ENCODE peak calls at places on chromosomes 12 and 14, in eight cellular contexts. T, E, F, X, M, J, P and N are unnamed samples.

GRCh38 chr14:61925732-61926445 is 163.7 kb downstream of the SNAPC1 start:
- DNase-seq in T (no peak), E (no peak), F (no peak), X (no peak), M (no peak), J (no peak), P (peak), N (no peak)

GRCh38 chr12:106919910-106920544 is 35.7 kb upstream of the TMEM263 start:
- DNase-seq in T (peak), E (no peak), F (no peak), X (peak), M (no peak), J (no peak), P (peak), N (no peak)

GRCh38 chr12:122097641-122098364 is 19.2 kb downstream of the MLXIP start:
- DNase-seq in T (peak), E (peak), F (peak), X (no peak), M (no peak), J (no peak), P (no peak), N (peak)

GRCh38 chr12:56450241-56450640 is 1.0 kb upstream of the TIMELESS start:
- DNase-seq in T (no peak), E (no peak), F (no peak), X (no peak), M (no peak), J (no peak), P (no peak), N (no peak)

GRCh38 chr14:83909507-83909906 is 1620.4 kb upstream of the FLRT2 start:
- DNase-seq in T (no peak), E (no peak), F (no peak), X (no peak), M (no peak), J (no peak), P (no peak), N (no peak)

GRCh38 chr14:36570065-36570464 is 12.3 kb downstream of the NKX2-8 start:
- DNase-seq in T (no peak), E (no peak), F (no peak), X (no peak), M (no peak), J (no peak), P (no peak), N (no peak)

GRCh38 chr12:115891551-115891950 is 385.9 kb downstream of the MED13L start:
- DNase-seq in T (no peak), E (no peak), F (no peak), X (no peak), M (no peak), J (no peak), P (no peak), N (no peak)

GRCh38 chr14:100789460-100790417 is 36.2 kb upstream of the MEG3 start:
- DNase-seq in T (no peak), E (no peak), F (no peak), X (no peak), M (peak), J (no peak), P (no peak), N (no peak)

GRCh38 chr12:31263661-31264060 is 62.3 kb downstream of the SINHCAF start:
- DNase-seq in T (no peak), E (no peak), F (no peak), X (no peak), M (no peak), J (no peak), P (no peak), N (no peak)

GRCh38 chr12:66768293-66768692 is 89.4 kb upstream of the GRIP1 start:
- DNase-seq in T (no peak), E (no peak), F (no peak), X (no peak), M (no peak), J (no peak), P (no peak), N (no peak)

GRCh38 chr14:88463318-88463717 is 77.9 kb downstream of the SPATA7 start:
- DNase-seq in T (peak), E (no peak), F (no peak), X (peak), M (no peak), J (no peak), P (no peak), N (no peak)

GRCh38 chr12:27506645-27507189 is 17.3 kb upstream of the PPFIBP1 start:
- DNase-seq in T (no peak), E (no peak), F (no peak), X (no peak), M (no peak), J (no peak), P (no peak), N (no peak)

GRCh38 chr12:2294651-2295475 is 242.1 kb downstream of the CACNA1C start:
- DNase-seq in T (peak), E (no peak), F (peak), X (no peak), M (peak), J (peak), P (peak), N (no peak)

GRCh38 chr14:103973354-103973753 is 31.0 kb upstream of the RD3L start:
- DNase-seq in T (peak), E (no peak), F (no peak), X (no peak), M (no peak), J (no peak), P (no peak), N (no peak)

GRCh38 chr12:5203274-5203673 is 159.6 kb downstream of the KCNA5 start:
- DNase-seq in T (no peak), E (no peak), F (no peak), X (no peak), M (no peak), J (no peak), P (no peak), N (no peak)

GRCh38 chr14:53047302-53047701 is 96.5 kb upstream of the FERMT2 start:
- DNase-seq in T (no peak), E (no peak), F (no peak), X (no peak), M (no peak), J (no peak), P (no peak), N (no peak)

GRCh38 chr12:115619061-115619460 is 658.4 kb downstream of the MED13L start:
- DNase-seq in T (no peak), E (no peak), F (no peak), X (no peak), M (no peak), J (no peak), P (no peak), N (no peak)

GRCh38 chr12:1797011-1797901 is 23.1 kb upstream of the LRTM2 start:
- DNase-seq in T (peak), E (peak), F (peak), X (peak), M (peak), J (no peak), P (peak), N (peak)

GRCh38 chr12:132244724-132245295 is 84.6 kb downstream of the GALNT9 start:
- DNase-seq in T (no peak), E (no peak), F (no peak), X (no peak), M (peak), J (no peak), P (no peak), N (no peak)

GRCh38 chr12:123531091-123531490 is 2.4 kb downstream of the RILPL1 start:
- DNase-seq in T (peak), E (peak), F (no peak), X (no peak), M (no peak), J (no peak), P (no peak), N (no peak)

GRCh38 chr14:105328678-105329390 is 14.3 kb downstream of the PACS2 start:
- DNase-seq in T (peak), E (no peak), F (no peak), X (no peak), M (no peak), J (no peak), P (no peak), N (no peak)

GRCh38 chr12:109130297-109130696 is 13.9 kb downstream of the ACACB start:
- DNase-seq in T (no peak), E (no peak), F (no peak), X (no peak), M (no peak), J (no peak), P (no peak), N (no peak)

GRCh38 chr12:89693639-89694202 is 14.9 kb downstream of the ATP2B1 start:
- DNase-seq in T (no peak), E (no peak), F (no peak), X (no peak), M (no peak), J (no peak), P (peak), N (no peak)

GRCh38 chr12:110741795-110742717 is 635 bp downstream of the PPP1CC start:
- DNase-seq in T (peak), E (no peak), F (no peak), X (peak), M (peak), J (peak), P (no peak), N (no peak)

GRCh38 chr14:90757452-90757851 is 58.8 kb downstream of the TTC7B start:
- DNase-seq in T (peak), E (no peak), F (no peak), X (no peak), M (no peak), J (no peak), P (no peak), N (no peak)
- H3K4me3 ChIP-seq in T (no peak), E (no peak), F (no peak), X (peak), M (no peak), J (no peak), P (no peak), N (no peak)

DNA sequence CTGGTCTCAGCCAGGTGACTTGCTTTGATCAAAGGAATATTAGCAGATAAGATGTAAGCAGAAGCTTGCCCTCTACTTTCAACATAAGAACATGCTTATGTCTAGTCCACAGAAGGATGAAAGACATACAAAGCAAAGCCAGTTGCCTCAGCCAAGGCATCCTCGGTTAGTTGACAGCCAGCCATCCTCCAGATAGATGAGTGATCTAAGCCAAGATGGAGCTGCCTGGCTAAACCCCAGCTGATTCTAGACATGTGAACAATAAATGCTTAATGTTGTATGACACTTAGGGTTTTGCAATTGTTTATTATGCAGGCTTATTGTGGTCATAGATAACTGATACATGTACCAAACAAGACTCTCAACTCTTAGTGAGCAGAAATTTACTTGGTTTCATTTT is 157.6 kb upstream of the TMTC2 start:
- DNase-seq in T (no peak), E (no peak), F (no peak), X (no peak), M (no peak), J (no peak), P (no peak), N (no peak)
- H3K4me3 ChIP-seq in T (no peak), E (no peak), F (no peak), X (no peak), M (no peak), J (no peak), P (no peak), N (no peak)

GRCh38 chr12:92393504-92393903 is 247.9 kb upstream of the BTG1 start:
- DNase-seq in T (no peak), E (no peak), F (no peak), X (no peak), M (no peak), J (no peak), P (no peak), N (no peak)
- H3K4me3 ChIP-seq in T (no peak), E (no peak), F (no peak), X (no peak), M (no peak), J (no peak), P (no peak), N (no peak)

GRCh38 chr14:29390046-29390841 is 537.4 kb downstream of the PRKD1 start:
- DNase-seq in T (no peak), E (no peak), F (no peak), X (no peak), M (no peak), J (no peak), P (no peak), N (no peak)
- H3K4me3 ChIP-seq in T (no peak), E (no peak), F (no peak), X (no peak), M (no peak), J (no peak), P (no peak), N (peak)

DNA sequence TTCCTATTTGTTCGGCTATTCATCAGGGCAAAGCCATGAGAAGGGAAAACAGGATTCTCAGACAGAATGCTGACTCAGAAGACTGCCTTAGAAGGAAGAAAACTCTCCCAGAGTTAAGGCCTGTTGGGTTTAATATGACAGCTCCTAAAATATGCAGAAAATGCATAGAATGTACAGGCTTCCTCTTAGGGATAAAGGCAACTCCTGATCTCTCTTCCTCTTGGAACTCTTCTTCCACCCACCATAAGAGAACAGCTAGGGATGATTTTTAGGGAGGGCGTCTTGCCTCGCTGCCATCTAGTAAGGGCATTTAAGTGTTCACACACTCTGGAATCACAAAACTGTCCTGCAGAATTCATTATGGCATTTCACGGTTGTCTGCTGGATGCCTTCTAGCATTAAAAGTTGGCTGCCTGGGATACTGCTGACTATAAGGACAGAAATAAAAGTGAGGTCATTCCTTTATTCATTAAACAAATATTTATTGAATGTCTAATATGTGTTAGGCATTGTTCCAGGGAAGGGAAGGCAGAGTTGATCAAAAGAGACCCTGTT is 73.7 kb downstream of the DCAF5 start:
- DNase-seq in T (no peak), E (no peak), F (no peak), X (no peak), M (no peak), J (no peak), P (peak), N (no peak)
- H3K4me3 ChIP-seq in T (no peak), E (no peak), F (no peak), X (no peak), M (no peak), J (no peak), P (no peak), N (no peak)

DNA sequence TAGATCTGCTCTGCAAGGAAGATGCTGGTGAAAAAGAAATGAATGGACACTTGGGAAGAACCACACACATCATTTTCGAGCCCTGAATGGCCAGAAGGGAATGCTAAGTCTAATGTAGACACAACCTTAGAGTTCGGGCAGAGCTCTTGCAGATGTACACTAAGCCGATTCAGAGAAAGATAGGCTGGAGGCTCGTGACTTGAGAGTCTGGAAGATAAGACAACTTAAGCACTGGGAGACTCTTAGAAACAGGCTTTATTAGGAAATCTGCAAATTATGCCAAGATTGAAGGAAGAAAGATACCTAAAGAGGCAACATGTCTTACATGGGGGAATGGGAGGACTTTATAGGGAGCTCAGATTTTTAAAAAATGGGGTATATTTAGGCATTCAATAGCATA is 13.5 kb downstream of the TBPL2 start:
- DNase-seq in T (no peak), E (no peak), F (no peak), X (no peak), M (no peak), J (no peak), P (no peak), N (no peak)
- H3K4me3 ChIP-seq in T (no peak), E (no peak), F (no peak), X (no peak), M (no peak), J (no peak), P (no peak), N (no peak)

GRCh38 chr12:120724720-120725119 is 906 bp upstream of the ACADS start:
- DNase-seq in T (no peak), E (no peak), F (no peak), X (no peak), M (no peak), J (no peak), P (no peak), N (no peak)
- H3K4me3 ChIP-seq in T (no peak), E (no peak), F (no peak), X (no peak), M (no peak), J (no peak), P (no peak), N (no peak)